ENCODE peak calls at places on chromosomes 6 and 20, in seven cellular contexts. One of them, this sample, is unnamed.

GRCh38 chr6:169452117-169452868 is 198.6 kb upstream of the THBS2 start:
- DNase-seq in endothelial cell of umbilical vein: no peak
- DNase-seq in astrocyte: peak
- DNase-seq in IMR-90: peak
- DNase-seq in A549: no peak
- DNase-seq in prostate gland: no peak
- DNase-seq in tibial artery: peak
- DNase-seq in this sample: no peak

GRCh38 chr20:57181639-57182038 is 84.8 kb downstream of the BMP7 start:
- DNase-seq in astrocyte: no peak
- DNase-seq in tibial artery: no peak
- DNase-seq in A549: no peak
- DNase-seq in endothelial cell of umbilical vein: no peak
- DNase-seq in IMR-90: no peak
- DNase-seq in prostate gland: no peak
- DNase-seq in this sample: no peak

GRCh38 chr6:149923327-149923986 is 536 bp upstream of the RAET1G start:
- DNase-seq in IMR-90: no peak
- DNase-seq in A549: no peak
- DNase-seq in endothelial cell of umbilical vein: no peak
- DNase-seq in prostate gland: no peak
- DNase-seq in tibial artery: no peak
- DNase-seq in astrocyte: no peak
- DNase-seq in this sample: no peak

GRCh38 chr20:48406462-48407235 is 421.1 kb downstream of the PREX1 start:
- DNase-seq in endothelial cell of umbilical vein: no peak
- DNase-seq in IMR-90: no peak
- DNase-seq in astrocyte: peak
- DNase-seq in prostate gland: no peak
- DNase-seq in A549: no peak
- DNase-seq in tibial artery: no peak
- DNase-seq in this sample: no peak

GRCh38 chr6:34235605-34236422 is 859 bp upstream of the HMGA1 start:
- DNase-seq in A549: peak
- DNase-seq in astrocyte: peak
- DNase-seq in endothelial cell of umbilical vein: peak
- DNase-seq in tibial artery: peak
- DNase-seq in IMR-90: peak
- DNase-seq in prostate gland: peak
- DNase-seq in this sample: no peak

GRCh38 chr6:79614326-79615285 is 16.5 kb upstream of the SH3BGRL2 start:
- DNase-seq in prostate gland: no peak
- DNase-seq in tibial artery: no peak
- DNase-seq in endothelial cell of umbilical vein: peak
- DNase-seq in IMR-90: no peak
- DNase-seq in astrocyte: no peak
- DNase-seq in A549: no peak
- DNase-seq in this sample: no peak

GRCh38 chr6:108544586-108544985 is 16.1 kb upstream of the FOXO3 start:
- DNase-seq in tibial artery: no peak
- DNase-seq in A549: no peak
- DNase-seq in astrocyte: no peak
- DNase-seq in prostate gland: no peak
- DNase-seq in endothelial cell of umbilical vein: no peak
- DNase-seq in IMR-90: peak
- DNase-seq in this sample: no peak

GRCh38 chr20:4601630-4602296 is 119.9 kb upstream of the PRND start:
- DNase-seq in tibial artery: no peak
- DNase-seq in prostate gland: no peak
- DNase-seq in IMR-90: no peak
- DNase-seq in astrocyte: peak
- DNase-seq in endothelial cell of umbilical vein: peak
- DNase-seq in A549: no peak
- DNase-seq in this sample: no peak

GRCh38 chr20:42161228-42161829 is 543.2 kb upstream of the CHD6 start:
- DNase-seq in astrocyte: no peak
- DNase-seq in endothelial cell of umbilical vein: no peak
- DNase-seq in A549: no peak
- DNase-seq in IMR-90: no peak
- DNase-seq in prostate gland: no peak
- DNase-seq in tibial artery: no peak
- DNase-seq in this sample: no peak

GRCh38 chr20:16864069-16864468 is 115.9 kb downstream of the OTOR start:
- DNase-seq in endothelial cell of umbilical vein: no peak
- DNase-seq in prostate gland: no peak
- DNase-seq in tibial artery: no peak
- DNase-seq in A549: no peak
- DNase-seq in astrocyte: peak
- DNase-seq in IMR-90: peak
- DNase-seq in this sample: no peak

GRCh38 chr6:143721642-143722041 is 43.9 kb downstream of the PHACTR2 start:
- DNase-seq in endothelial cell of umbilical vein: no peak
- DNase-seq in A549: no peak
- DNase-seq in prostate gland: peak
- DNase-seq in astrocyte: no peak
- DNase-seq in tibial artery: no peak
- DNase-seq in IMR-90: no peak
- DNase-seq in this sample: no peak

GRCh38 chr6:7087491-7087979 is 20.2 kb upstream of the RREB1 start:
- DNase-seq in A549: no peak
- DNase-seq in astrocyte: no peak
- DNase-seq in IMR-90: no peak
- DNase-seq in tibial artery: no peak
- DNase-seq in endothelial cell of umbilical vein: no peak
- DNase-seq in prostate gland: no peak
- DNase-seq in this sample: no peak

GRCh38 chr6:161740486-161740885 is 466.6 kb upstream of the AGPAT4 start:
- DNase-seq in A549: no peak
- DNase-seq in prostate gland: no peak
- DNase-seq in tibial artery: no peak
- DNase-seq in endothelial cell of umbilical vein: no peak
- DNase-seq in astrocyte: no peak
- DNase-seq in IMR-90: no peak
- DNase-seq in this sample: no peak

GRCh38 chr20:36219671-36220220 is 16.5 kb upstream of the AAR2 start:
- DNase-seq in prostate gland: no peak
- DNase-seq in endothelial cell of umbilical vein: no peak
- DNase-seq in A549: no peak
- DNase-seq in IMR-90: no peak
- DNase-seq in tibial artery: no peak
- DNase-seq in astrocyte: no peak
- DNase-seq in this sample: no peak
- H3K4me3 ChIP-seq in prostate gland: no peak
- H3K4me3 ChIP-seq in endothelial cell of umbilical vein: no peak
- H3K4me3 ChIP-seq in A549: no peak
- H3K4me3 ChIP-seq in IMR-90: no peak
- H3K4me3 ChIP-seq in tibial artery: no peak
- H3K4me3 ChIP-seq in astrocyte: no peak
- H3K4me3 ChIP-seq in this sample: no peak

GRCh38 chr6:43814111-43814510 is 44.1 kb downstream of the VEGFA start:
- DNase-seq in astrocyte: no peak
- DNase-seq in endothelial cell of umbilical vein: no peak
- DNase-seq in tibial artery: no peak
- DNase-seq in prostate gland: no peak
- DNase-seq in IMR-90: no peak
- DNase-seq in A549: no peak
- DNase-seq in this sample: no peak

GRCh38 chr6:43812850-43813584 is 43.0 kb downstream of the VEGFA start:
- DNase-seq in A549: no peak
- DNase-seq in endothelial cell of umbilical vein: no peak
- DNase-seq in IMR-90: peak
- DNase-seq in prostate gland: no peak
- DNase-seq in astrocyte: no peak
- DNase-seq in tibial artery: no peak
- DNase-seq in this sample: no peak

GRCh38 chr6:43808412-43808811 is 38.4 kb downstream of the VEGFA start:
- DNase-seq in endothelial cell of umbilical vein: no peak
- DNase-seq in A549: no peak
- DNase-seq in astrocyte: no peak
- DNase-seq in IMR-90: no peak
- DNase-seq in prostate gland: no peak
- DNase-seq in tibial artery: no peak
- DNase-seq in this sample: no peak

GRCh38 chr6:43809417-43810305 is 39.6 kb downstream of the VEGFA start:
- DNase-seq in astrocyte: peak
- DNase-seq in prostate gland: no peak
- DNase-seq in tibial artery: no peak
- DNase-seq in A549: peak
- DNase-seq in IMR-90: peak
- DNase-seq in endothelial cell of umbilical vein: peak
- DNase-seq in this sample: no peak

DNA sequence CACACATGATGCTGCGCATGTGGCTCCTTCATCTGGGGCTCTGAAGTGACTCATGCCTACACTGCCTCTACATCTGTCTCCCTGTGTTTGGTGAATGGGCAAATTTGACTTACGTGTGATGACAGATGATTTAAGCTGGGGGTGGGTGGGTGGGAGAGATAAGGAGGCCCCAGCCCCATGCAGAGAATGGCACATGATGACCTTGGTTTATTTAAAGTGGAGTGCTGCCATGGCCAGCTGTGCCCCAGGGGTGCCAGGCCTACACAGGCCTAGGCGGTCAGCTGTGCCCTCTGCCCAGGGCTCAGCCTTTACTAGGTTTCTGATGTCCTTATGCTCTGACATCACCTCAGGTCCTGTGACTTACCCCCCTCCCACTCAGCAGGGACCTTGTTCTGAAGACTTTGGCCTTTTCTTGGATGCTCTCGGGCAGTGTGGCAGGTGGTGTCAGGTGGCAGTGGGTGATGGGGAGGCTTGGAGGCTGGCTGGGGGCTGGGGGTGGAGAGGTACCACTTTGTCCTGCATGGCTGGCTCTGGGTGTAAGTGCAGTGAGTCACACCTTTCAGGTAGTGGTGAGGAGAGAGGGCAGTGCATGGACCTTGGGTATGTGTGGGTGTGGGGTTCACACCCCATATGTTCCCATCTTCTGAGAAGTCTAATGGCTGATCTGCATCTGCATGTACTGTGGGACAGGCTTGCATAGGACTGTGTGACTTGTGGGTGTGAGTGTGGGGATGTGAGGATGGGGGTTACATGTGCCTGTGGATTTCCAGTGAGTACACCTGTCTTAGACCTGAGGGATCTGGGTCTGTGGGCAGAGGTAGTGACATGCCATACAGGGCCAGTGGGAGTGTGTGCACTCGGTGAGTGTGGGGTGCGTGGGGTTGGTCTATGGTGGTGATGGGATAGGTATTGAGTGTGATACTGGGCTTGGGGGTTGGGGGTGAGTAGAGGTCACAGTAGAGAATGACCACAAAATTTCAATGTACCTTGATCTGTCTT is 41.4 kb downstream of the VEGFA start:
- DNase-seq in IMR-90: peak
- DNase-seq in tibial artery: no peak
- DNase-seq in prostate gland: no peak
- DNase-seq in endothelial cell of umbilical vein: no peak
- DNase-seq in astrocyte: no peak
- DNase-seq in A549: no peak
- DNase-seq in this sample: no peak
- H3K4me3 ChIP-seq in IMR-90: no peak
- H3K4me3 ChIP-seq in tibial artery: no peak
- H3K4me3 ChIP-seq in prostate gland: no peak
- H3K4me3 ChIP-seq in endothelial cell of umbilical vein: no peak
- H3K4me3 ChIP-seq in astrocyte: no peak
- H3K4me3 ChIP-seq in A549: no peak
- H3K4me3 ChIP-seq in this sample: no peak

GRCh38 chr6:42104095-42104806 is 38.2 kb downstream of the C6orf132 start:
- DNase-seq in prostate gland: no peak
- DNase-seq in endothelial cell of umbilical vein: peak
- DNase-seq in A549: no peak
- DNase-seq in astrocyte: no peak
- DNase-seq in tibial artery: peak
- DNase-seq in IMR-90: no peak
- DNase-seq in this sample: peak
- H3K4me3 ChIP-seq in prostate gland: peak
- H3K4me3 ChIP-seq in endothelial cell of umbilical vein: peak
- H3K4me3 ChIP-seq in A549: no peak
- H3K4me3 ChIP-seq in astrocyte: peak
- H3K4me3 ChIP-seq in tibial artery: peak
- H3K4me3 ChIP-seq in IMR-90: no peak
- H3K4me3 ChIP-seq in this sample: peak

DNA sequence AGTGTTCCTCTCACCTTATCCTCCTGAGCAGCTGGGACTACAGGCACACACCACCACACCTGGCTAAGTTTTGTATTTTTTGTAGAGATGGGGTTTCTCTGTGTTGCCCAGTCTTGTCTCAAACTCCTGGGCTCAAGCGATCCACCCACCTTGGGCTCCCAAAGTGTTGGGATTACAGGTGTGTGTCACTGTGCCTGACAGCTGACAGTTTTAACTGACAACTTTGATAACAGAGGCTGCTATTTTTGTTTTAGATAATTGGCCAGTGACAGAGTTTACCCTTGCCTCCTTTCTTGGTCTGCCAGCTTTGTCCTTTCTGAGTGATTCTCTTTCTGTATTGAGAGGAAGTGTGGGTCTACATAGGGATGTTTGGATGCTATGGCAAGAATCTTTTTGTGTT is 80.6 kb downstream of the RNF144B start:
- DNase-seq in tibial artery: no peak
- DNase-seq in endothelial cell of umbilical vein: no peak
- DNase-seq in IMR-90: no peak
- DNase-seq in prostate gland: no peak
- DNase-seq in astrocyte: no peak
- DNase-seq in A549: no peak
- DNase-seq in this sample: no peak
- H3K4me3 ChIP-seq in tibial artery: no peak
- H3K4me3 ChIP-seq in endothelial cell of umbilical vein: no peak
- H3K4me3 ChIP-seq in IMR-90: no peak
- H3K4me3 ChIP-seq in prostate gland: no peak
- H3K4me3 ChIP-seq in astrocyte: no peak
- H3K4me3 ChIP-seq in A549: no peak
- H3K4me3 ChIP-seq in this sample: no peak

This sample was measured in GM12864.